ENCODE peak calls at places on chromosomes 5 and 9, in six cellular contexts. H is heart right ventricle, Q is IMR-90, Y is left ventricle myocardium inferior, S is fibroblast of lung, W is uterus. L is an unnamed sample.

GRCh38 chr5:41670854-41671791 is 160.7 kb upstream of the PLCXD3 start:
- DNase-seq in Y (no peak), W (no peak), S (no peak), H (no peak), Q (no peak), L (no peak)

GRCh38 chr9:119675951-119676350 is 306.7 kb upstream of the BRINP1 start:
- DNase-seq in S (no peak), Y (no peak), H (no peak), W (no peak), Q (no peak), L (no peak)

GRCh38 chr5:1793301-1793740 is 6.3 kb downstream of the MRPL36 start:
- DNase-seq in W (no peak), Y (no peak), H (no peak), S (no peak), Q (peak; percentile 15), L (no peak)

GRCh38 chr9:132481467-132481866 is 71.5 kb downstream of the CFAP77 start:
- DNase-seq in Y (no peak), S (no peak), W (no peak), H (no peak), Q (no peak), L (no peak)

GRCh38 chr9:119304566-119304965 is 64.7 kb downstream of the BRINP1 start:
- DNase-seq in H (no peak), W (no peak), S (no peak), Y (no peak), Q (no peak), L (no peak)

GRCh38 chr5:31962928-31963327 is 211.2 kb downstream of the GOLPH3 start:
- DNase-seq in Y (no peak), W (no peak), S (no peak), H (no peak), Q (no peak), L (no peak)

GRCh38 chr9:134835987-134836386 is 44.6 kb upstream of the FCN2 start:
- DNase-seq in Y (no peak), Q (no peak), W (no peak), H (no peak), S (no peak), L (no peak)

GRCh38 chr5:177452688-177453638 is 6.3 kb downstream of the PRR7 start:
- DNase-seq in H (no peak), S (no peak), Y (no peak), W (no peak), Q (no peak), L (peak; percentile 57)

GRCh38 chr5:116763987-116764866 is 189.6 kb upstream of the SEMA6A start:
- DNase-seq in Q (no peak), S (no peak), W (no peak), Y (no peak), H (no peak), L (no peak)

GRCh38 chr5:154189256-154189818 is 1.2 kb upstream of the GALNT10 start:
- DNase-seq in W (no peak), Q (no peak), S (no peak), Y (peak; percentile 18), H (peak; percentile 30), L (peak; percentile 56)

GRCh38 chr9:100601216-100601615 is 23.3 kb downstream of the CAVIN4 start:
- DNase-seq in Y (no peak), W (no peak), Q (peak; percentile 55), S (peak; percentile 54), H (no peak), L (peak; percentile 67)

GRCh38 chr9:36284226-36284625 is 26.0 kb upstream of the GNE start:
- DNase-seq in H (no peak), Y (no peak), Q (no peak), W (no peak), S (no peak), L (no peak)

GRCh38 chr9:134938346-134939079 is 20.8 kb upstream of the FCN1 start:
- DNase-seq in Q (no peak), H (no peak), W (no peak), S (no peak), Y (no peak), L (no peak)

GRCh38 chr5:135462304-135462703 is 10.2 kb upstream of the TIFAB start:
- DNase-seq in H (no peak), W (no peak), Y (no peak), Q (peak; percentile 42), S (peak; percentile 45), L (no peak)

GRCh38 chr5:17398439-17398838 is 99.6 kb upstream of the TAF11L2 start:
- DNase-seq in Q (peak; percentile 97), H (no peak), W (no peak), Y (no peak), S (peak; percentile 86), L (no peak)

GRCh38 chr5:79774171-79774854 is 84.7 kb downstream of the CMYA5 start:
- DNase-seq in W (peak; percentile 25), S (no peak), Y (no peak), H (no peak), Q (peak; percentile 4), L (no peak)

GRCh38 chr5:53557386-53557785 is 3.1 kb upstream of the NDUFS4 start:
- DNase-seq in Y (no peak), H (no peak), Q (peak; percentile 80), W (no peak), S (no peak), L (no peak)

GRCh38 chr9:124266826-124267201 is 9.1 kb downstream of the NEK6 start:
- DNase-seq in Q (no peak), W (no peak), H (no peak), S (no peak), Y (no peak), L (no peak)

GRCh38 chr5:138330813-138331448 is 673 bp downstream of the CDC25C start:
- DNase-seq in Q (no peak), Y (no peak), S (no peak), W (no peak), H (no peak), L (no peak)

GRCh38 chr5:154356256-154356655 is 89.5 kb upstream of the SAP30L start:
- DNase-seq in W (no peak), S (peak; percentile 37), Q (peak; percentile 51), H (no peak), Y (no peak), L (no peak)

GRCh38 chr9:116383133-116383532 is 229.5 kb downstream of the PAPPA start:
- DNase-seq in W (no peak), H (no peak), S (no peak), Y (no peak), Q (no peak), L (no peak)

GRCh38 chr9:70260606-70261005 is 1.8 kb downstream of the SMC5 start:
- DNase-seq in W (no peak), H (no peak), S (no peak), Y (no peak), Q (no peak), L (no peak)

GRCh38 chr5:82167372-82167771 is 110.8 kb downstream of the RPS23 start:
- DNase-seq in Y (no peak), S (peak; percentile 84), W (no peak), Q (peak; percentile 39), H (no peak), L (no peak)

GRCh38 chr5:137566118-137566541 is 67.0 kb upstream of the SPOCK1 start:
- DNase-seq in H (no peak), S (no peak), Q (peak; percentile 7), W (no peak), Y (no peak), L (no peak)

GRCh38 chr9:92492781-92493401 is 10.6 kb upstream of the ASPN start:
- DNase-seq in Q (no peak), W (no peak), Y (no peak), S (no peak), H (no peak), L (no peak)

GRCh38 chr5:141338538-141339306 is at the start of gene PCDHGA2:
- DNase-seq in H (no peak), S (peak; percentile 65), W (no peak), Q (peak; percentile 66), Y (no peak), L (no peak)

GRCh38 chr5:154459015-154459414 is 13.2 kb downstream of the SAP30L start:
- DNase-seq in S (no peak), H (no peak), W (no peak), Y (no peak), Q (no peak), L (no peak)

GRCh38 chr5:88207575-88207974 is 61.1 kb downstream of the TMEM161B start:
- DNase-seq in H (no peak), S (no peak), Q (no peak), Y (no peak), W (no peak), L (no peak)
- H3K36me3 ChIP-seq in H (peaks cover 33% of the 10 kb centered on the region), S (no peaks in the 10 kb centered on the region), Q (peaks cover 6% of the 10 kb centered on the region), Y (peaks cover 25% of the 10 kb centered on the region), W (no peaks in the 10 kb centered on the region), L (no peaks in the 10 kb centered on the region)

GRCh38 chr5:181192337-181193046 is 12.5 kb downstream of the TRIM7 start:
- DNase-seq in H (no peak), S (no peak), W (no peak), Y (no peak), Q (peak; percentile 31), L (peak; percentile 58)

GRCh38 chr5:181189363-181189961 is 15.5 kb downstream of the TRIM7 start:
- DNase-seq in W (peak; percentile 40), H (peak; percentile 55), S (peak; percentile 33), Q (peak; percentile 30), Y (peak; percentile 40), L (no peak)

GRCh38 chr5:181189962-181190710 is 14.9 kb downstream of the TRIM7 start:
- DNase-seq in H (no peak), Y (no peak), S (no peak), Q (no peak), W (no peak), L (peak; percentile 64)

GRCh38 chr5:181191526-181192336 is 13.3 kb downstream of the TRIM7 start:
- DNase-seq in Q (peak; percentile 94), S (peak; percentile 96), W (peak; percentile 98), H (peak; percentile 94), Y (peak; percentile 95), L (peak; percentile 98)

DNA sequence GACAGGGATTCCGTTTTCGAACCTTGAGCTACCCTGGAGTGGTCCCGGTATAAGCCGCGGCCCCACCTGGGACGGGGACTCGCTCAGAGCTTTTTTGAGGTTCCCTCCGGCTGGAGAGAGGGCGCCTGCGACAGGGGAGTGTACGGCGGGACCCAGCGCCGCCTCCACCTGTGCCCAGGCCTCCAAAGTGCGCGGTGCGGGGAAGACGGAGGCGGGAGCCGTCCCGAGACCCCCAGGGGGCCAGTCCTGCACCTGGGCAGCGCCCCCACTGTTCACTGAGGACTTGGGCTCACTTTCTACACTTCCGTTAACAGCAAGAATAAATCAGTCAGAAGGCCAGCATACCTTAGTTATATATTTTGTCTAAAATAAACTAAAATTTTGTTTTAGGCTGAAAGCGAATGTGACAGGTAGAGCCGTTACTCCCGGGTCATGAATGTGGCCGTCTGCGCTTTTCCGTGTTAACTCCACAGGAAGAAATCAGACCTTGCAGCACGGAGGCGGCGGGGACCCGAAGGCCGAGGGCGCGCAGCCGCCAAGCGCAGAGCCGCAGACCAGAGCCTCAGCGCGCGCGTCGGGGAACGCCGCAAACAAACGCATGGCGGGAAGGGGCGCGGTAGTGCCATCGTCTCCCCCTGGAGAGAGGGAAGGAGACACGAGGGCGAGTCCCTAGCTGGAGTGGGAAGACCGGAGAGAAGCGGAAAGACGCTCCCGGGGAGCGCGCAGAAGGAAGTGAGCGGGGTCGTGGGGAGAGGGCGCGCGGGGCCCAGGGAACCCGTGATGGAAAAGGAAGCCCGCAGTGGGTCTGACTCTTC is 14.1 kb downstream of the TRIM7 start:
- DNase-seq in H (peak; percentile 63), Q (no peak), S (peak; percentile 43), Y (peak; percentile 57), W (peak; percentile 61), L (peak; percentile 76)
- TF ChIP-seq CTCF in H (no peak), Q (peak; percentile 14), S (no peak), Y (peak; percentile 36), W (peak; percentile 25), L (no peak)

GRCh38 chr9:94127806-94128205 is 43.5 kb downstream of the PTPDC1 start:
- DNase-seq in H (no peak), Y (no peak), Q (no peak), S (no peak), W (no peak), L (no peak)
- H3K9me3 ChIP-seq in H (no peaks in the 10 kb centered on the region), Y (peaks cover 47% of the 10 kb centered on the region), Q (peaks cover 12% of the 10 kb centered on the region), S (no peaks in the 10 kb centered on the region), W (peaks cover 5% of the 10 kb centered on the region), L (peaks cover 45% of the 10 kb centered on the region)

GRCh38 chr5:109907751-109908150 is 218.0 kb downstream of the MAN2A1 start:
- DNase-seq in H (no peak), Y (no peak), Q (peak; percentile 13), W (no peak), S (peak; percentile 43), L (no peak)
- H3K36me3 ChIP-seq in H (no peaks in the 10 kb centered on the region), Y (no peaks in the 10 kb centered on the region), Q (no peaks in the 10 kb centered on the region), W (no peaks in the 10 kb centered on the region), S (no peaks in the 10 kb centered on the region), L (no peaks in the 10 kb centered on the region)

L was measured in mucosa of descending colon.